ENCODE peak calls at places on chromosomes 2 and 18, in ten cellular contexts. One of them, this sample, is unnamed.

GRCh38 chr2:144948205-144948855 is 428.4 kb upstream of the ZEB2 start:
- DNase-seq in fibroblast of mammary gland: no peak
- DNase-seq in fibroblast of the aortic adventitia: no peak
- DNase-seq in left ventricle myocardium inferior: no peak
- DNase-seq in endothelial cell of umbilical vein: no peak
- DNase-seq in spleen: no peak
- DNase-seq in Peyer's patch: no peak
- DNase-seq in GM06990: no peak
- DNase-seq in adrenal gland: no peak
- DNase-seq in MCF 10A: no peak
- DNase-seq in this sample: no peak

GRCh38 chr2:200127852-200128251 is 172.5 kb downstream of the MAIP1 start:
- DNase-seq in fibroblast of mammary gland: peak
- DNase-seq in fibroblast of the aortic adventitia: peak
- DNase-seq in left ventricle myocardium inferior: no peak
- DNase-seq in endothelial cell of umbilical vein: no peak
- DNase-seq in spleen: no peak
- DNase-seq in Peyer's patch: no peak
- DNase-seq in GM06990: no peak
- DNase-seq in adrenal gland: no peak
- DNase-seq in MCF 10A: no peak
- DNase-seq in this sample: no peak

GRCh38 chr2:96642564-96643350 is at the start of gene FER1L5:
- DNase-seq in fibroblast of mammary gland: peak
- DNase-seq in fibroblast of the aortic adventitia: peak
- DNase-seq in left ventricle myocardium inferior: no peak
- DNase-seq in endothelial cell of umbilical vein: no peak
- DNase-seq in spleen: no peak
- DNase-seq in Peyer's patch: no peak
- DNase-seq in GM06990: no peak
- DNase-seq in adrenal gland: no peak
- DNase-seq in MCF 10A: no peak
- DNase-seq in this sample: peak

GRCh38 chr18:60266558-60266957 is 106.0 kb downstream of the MC4R start:
- DNase-seq in fibroblast of mammary gland: no peak
- DNase-seq in fibroblast of the aortic adventitia: no peak
- DNase-seq in left ventricle myocardium inferior: no peak
- DNase-seq in endothelial cell of umbilical vein: no peak
- DNase-seq in spleen: no peak
- DNase-seq in Peyer's patch: no peak
- DNase-seq in GM06990: no peak
- DNase-seq in adrenal gland: no peak
- DNase-seq in MCF 10A: no peak
- DNase-seq in this sample: no peak

GRCh38 chr2:8654483-8654882 is 27.4 kb upstream of the ID2 start:
- DNase-seq in fibroblast of mammary gland: no peak
- DNase-seq in fibroblast of the aortic adventitia: no peak
- DNase-seq in left ventricle myocardium inferior: no peak
- DNase-seq in endothelial cell of umbilical vein: no peak
- DNase-seq in spleen: no peak
- DNase-seq in Peyer's patch: no peak
- DNase-seq in GM06990: no peak
- DNase-seq in adrenal gland: no peak
- DNase-seq in MCF 10A: no peak
- DNase-seq in this sample: no peak

GRCh38 chr2:17636989-17637906 is 96.8 kb downstream of the VSNL1 start:
- DNase-seq in fibroblast of mammary gland: no peak
- DNase-seq in fibroblast of the aortic adventitia: no peak
- DNase-seq in left ventricle myocardium inferior: no peak
- DNase-seq in endothelial cell of umbilical vein: no peak
- DNase-seq in spleen: no peak
- DNase-seq in Peyer's patch: no peak
- DNase-seq in GM06990: no peak
- DNase-seq in adrenal gland: peak
- DNase-seq in MCF 10A: no peak
- DNase-seq in this sample: no peak

GRCh38 chr2:39736593-39736992 is 42.5 kb downstream of the THUMPD2 start:
- DNase-seq in fibroblast of mammary gland: peak
- DNase-seq in fibroblast of the aortic adventitia: peak
- DNase-seq in left ventricle myocardium inferior: no peak
- DNase-seq in endothelial cell of umbilical vein: no peak
- DNase-seq in spleen: no peak
- DNase-seq in Peyer's patch: no peak
- DNase-seq in GM06990: no peak
- DNase-seq in adrenal gland: no peak
- DNase-seq in MCF 10A: no peak
- DNase-seq in this sample: no peak

GRCh38 chr18:45335644-45336043 is 279.6 kb upstream of the SLC14A2 start:
- DNase-seq in fibroblast of mammary gland: peak
- DNase-seq in fibroblast of the aortic adventitia: peak
- DNase-seq in left ventricle myocardium inferior: no peak
- DNase-seq in endothelial cell of umbilical vein: no peak
- DNase-seq in spleen: no peak
- DNase-seq in Peyer's patch: no peak
- DNase-seq in GM06990: no peak
- DNase-seq in adrenal gland: no peak
- DNase-seq in MCF 10A: peak
- DNase-seq in this sample: peak

GRCh38 chr18:46623541-46623940 is 33.5 kb downstream of the LOXHD1 start:
- DNase-seq in fibroblast of mammary gland: no peak
- DNase-seq in fibroblast of the aortic adventitia: no peak
- DNase-seq in left ventricle myocardium inferior: peak
- DNase-seq in endothelial cell of umbilical vein: peak
- DNase-seq in spleen: peak
- DNase-seq in Peyer's patch: peak
- DNase-seq in GM06990: peak
- DNase-seq in adrenal gland: no peak
- DNase-seq in MCF 10A: peak
- DNase-seq in this sample: peak

DNA sequence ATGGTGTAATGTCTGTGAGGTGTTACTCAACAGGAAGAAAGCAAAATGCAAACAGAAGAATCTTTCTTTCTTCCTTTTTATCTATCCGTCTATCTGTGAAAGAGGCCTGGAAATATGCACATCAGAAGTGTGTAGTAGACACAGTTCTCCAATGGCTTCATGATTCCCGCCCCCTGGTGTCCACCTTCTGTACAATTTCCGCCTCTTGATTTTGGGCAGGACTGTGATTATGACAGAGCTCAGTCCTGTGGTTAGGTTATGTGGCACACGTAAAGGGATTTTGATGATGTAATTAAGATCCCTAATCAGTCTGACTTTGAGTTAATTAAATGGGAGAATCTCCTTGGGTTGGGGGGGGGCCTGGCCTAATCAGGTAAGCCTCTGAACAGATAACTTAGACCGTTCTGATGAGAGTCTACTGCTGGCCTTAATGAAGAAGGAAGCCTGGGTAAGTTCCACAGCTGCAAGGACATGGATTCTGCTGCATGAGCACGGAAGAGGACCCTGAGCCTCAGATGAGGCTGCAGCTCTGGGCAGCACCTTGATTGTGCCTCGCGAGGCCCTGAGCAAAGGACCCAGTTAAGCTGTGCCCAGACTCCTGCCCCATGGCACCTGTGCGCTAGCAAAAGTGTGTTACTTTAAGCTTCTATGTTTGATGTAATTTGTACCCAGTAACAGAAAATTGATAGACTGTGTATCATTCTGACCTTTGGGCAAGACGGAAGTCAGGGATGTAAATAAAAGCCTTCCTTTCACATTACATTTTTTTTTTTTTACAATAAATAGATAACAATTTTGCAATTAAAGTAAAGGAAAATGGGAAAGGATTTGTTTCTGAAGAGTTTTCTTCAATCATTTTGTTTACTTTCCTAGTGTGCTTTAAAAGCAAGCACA is 11.3 kb upstream of the KCNF1 start:
- DNase-seq in fibroblast of mammary gland: no peak
- DNase-seq in fibroblast of the aortic adventitia: no peak
- DNase-seq in left ventricle myocardium inferior: no peak
- DNase-seq in endothelial cell of umbilical vein: no peak
- DNase-seq in spleen: no peak
- DNase-seq in Peyer's patch: no peak
- DNase-seq in GM06990: no peak
- DNase-seq in adrenal gland: no peak
- DNase-seq in MCF 10A: peak
- DNase-seq in this sample: peak
- TF ChIP-seq CTCF in fibroblast of mammary gland: peak
- TF ChIP-seq CTCF in fibroblast of the aortic adventitia: no peak
- TF ChIP-seq CTCF in left ventricle myocardium inferior: no peak
- TF ChIP-seq CTCF in endothelial cell of umbilical vein: no peak
- TF ChIP-seq CTCF in spleen: peak
- TF ChIP-seq CTCF in Peyer's patch: no peak
- TF ChIP-seq CTCF in GM06990: peak
- TF ChIP-seq CTCF in adrenal gland: no peak
- TF ChIP-seq CTCF in MCF 10A: peak
- TF ChIP-seq CTCF in this sample: peak

GRCh38 chr2:102850888-102851287 is 89.1 kb downstream of the TMEM182 start:
- DNase-seq in fibroblast of mammary gland: no peak
- DNase-seq in fibroblast of the aortic adventitia: no peak
- DNase-seq in left ventricle myocardium inferior: no peak
- DNase-seq in endothelial cell of umbilical vein: no peak
- DNase-seq in spleen: no peak
- DNase-seq in Peyer's patch: no peak
- DNase-seq in GM06990: no peak
- DNase-seq in adrenal gland: no peak
- DNase-seq in MCF 10A: no peak
- DNase-seq in this sample: no peak

GRCh38 chr2:102844911-102845310 is 83.1 kb downstream of the TMEM182 start:
- DNase-seq in fibroblast of mammary gland: no peak
- DNase-seq in fibroblast of the aortic adventitia: no peak
- DNase-seq in left ventricle myocardium inferior: no peak
- DNase-seq in endothelial cell of umbilical vein: no peak
- DNase-seq in spleen: no peak
- DNase-seq in Peyer's patch: no peak
- DNase-seq in GM06990: no peak
- DNase-seq in adrenal gland: no peak
- DNase-seq in MCF 10A: no peak
- DNase-seq in this sample: no peak

GRCh38 chr2:102843759-102844443 is 82.1 kb downstream of the TMEM182 start:
- DNase-seq in fibroblast of mammary gland: no peak
- DNase-seq in fibroblast of the aortic adventitia: no peak
- DNase-seq in left ventricle myocardium inferior: no peak
- DNase-seq in endothelial cell of umbilical vein: no peak
- DNase-seq in spleen: no peak
- DNase-seq in Peyer's patch: no peak
- DNase-seq in GM06990: no peak
- DNase-seq in adrenal gland: no peak
- DNase-seq in MCF 10A: no peak
- DNase-seq in this sample: no peak

DNA sequence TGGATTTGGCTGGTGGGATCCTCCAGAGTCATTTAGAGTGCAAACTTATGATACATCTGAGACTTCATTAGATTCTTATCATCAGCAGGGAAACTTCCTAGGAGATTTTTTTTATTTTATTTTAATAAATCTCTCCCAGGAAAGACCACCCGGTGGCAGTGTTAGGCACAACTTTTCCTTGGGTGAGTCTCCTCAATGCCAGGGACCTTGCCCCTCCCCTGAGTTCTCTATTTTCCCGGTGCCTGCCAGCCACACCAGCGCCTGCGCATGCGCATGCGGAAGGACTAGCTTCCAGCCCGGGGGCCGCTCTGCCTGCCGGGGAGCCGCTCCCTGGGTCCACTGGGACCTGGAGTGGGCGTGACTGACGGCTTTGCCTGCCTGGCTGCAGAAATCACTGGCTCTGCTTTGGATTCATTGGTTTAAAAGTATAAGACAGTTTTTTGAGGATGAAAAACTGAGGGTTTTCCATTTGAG is 86.6 kb downstream of the TMEM182 start:
- DNase-seq in fibroblast of mammary gland: peak
- DNase-seq in fibroblast of the aortic adventitia: peak
- DNase-seq in left ventricle myocardium inferior: peak
- DNase-seq in endothelial cell of umbilical vein: peak
- DNase-seq in spleen: peak
- DNase-seq in Peyer's patch: no peak
- DNase-seq in GM06990: no peak
- DNase-seq in adrenal gland: peak
- DNase-seq in MCF 10A: peak
- DNase-seq in this sample: peak
- TF ChIP-seq CTCF in fibroblast of mammary gland: no peak
- TF ChIP-seq CTCF in fibroblast of the aortic adventitia: no peak
- TF ChIP-seq CTCF in left ventricle myocardium inferior: no peak
- TF ChIP-seq CTCF in endothelial cell of umbilical vein: no peak
- TF ChIP-seq CTCF in spleen: no peak
- TF ChIP-seq CTCF in Peyer's patch: no peak
- TF ChIP-seq CTCF in GM06990: no peak
- TF ChIP-seq CTCF in adrenal gland: no peak
- TF ChIP-seq CTCF in MCF 10A: peak
- TF ChIP-seq CTCF in this sample: no peak

GRCh38 chr2:101748000-101748399 is 50.5 kb downstream of the MAP4K4 start:
- DNase-seq in fibroblast of mammary gland: no peak
- DNase-seq in fibroblast of the aortic adventitia: no peak
- DNase-seq in left ventricle myocardium inferior: no peak
- DNase-seq in endothelial cell of umbilical vein: no peak
- DNase-seq in spleen: no peak
- DNase-seq in Peyer's patch: no peak
- DNase-seq in GM06990: no peak
- DNase-seq in adrenal gland: no peak
- DNase-seq in MCF 10A: no peak
- DNase-seq in this sample: no peak
- TF ChIP-seq CTCF in fibroblast of mammary gland: no peak
- TF ChIP-seq CTCF in fibroblast of the aortic adventitia: no peak
- TF ChIP-seq CTCF in left ventricle myocardium inferior: no peak
- TF ChIP-seq CTCF in endothelial cell of umbilical vein: no peak
- TF ChIP-seq CTCF in spleen: no peak
- TF ChIP-seq CTCF in Peyer's patch: no peak
- TF ChIP-seq CTCF in GM06990: no peak
- TF ChIP-seq CTCF in adrenal gland: no peak
- TF ChIP-seq CTCF in MCF 10A: no peak
- TF ChIP-seq CTCF in this sample: no peak

GRCh38 chr2:29317801-29318485 is 202.7 kb downstream of the CLIP4 start:
- DNase-seq in fibroblast of mammary gland: no peak
- DNase-seq in fibroblast of the aortic adventitia: no peak
- DNase-seq in left ventricle myocardium inferior: no peak
- DNase-seq in endothelial cell of umbilical vein: no peak
- DNase-seq in spleen: no peak
- DNase-seq in Peyer's patch: no peak
- DNase-seq in GM06990: no peak
- DNase-seq in adrenal gland: no peak
- DNase-seq in MCF 10A: no peak
- DNase-seq in this sample: peak

GRCh38 chr2:29311458-29311857 is 196.2 kb downstream of the CLIP4 start:
- DNase-seq in fibroblast of mammary gland: no peak
- DNase-seq in fibroblast of the aortic adventitia: no peak
- DNase-seq in left ventricle myocardium inferior: no peak
- DNase-seq in endothelial cell of umbilical vein: no peak
- DNase-seq in spleen: no peak
- DNase-seq in Peyer's patch: no peak
- DNase-seq in GM06990: no peak
- DNase-seq in adrenal gland: no peak
- DNase-seq in MCF 10A: no peak
- DNase-seq in this sample: no peak

GRCh38 chr2:29317077-29317517 is 201.9 kb downstream of the CLIP4 start:
- DNase-seq in fibroblast of mammary gland: peak
- DNase-seq in fibroblast of the aortic adventitia: peak
- DNase-seq in left ventricle myocardium inferior: no peak
- DNase-seq in endothelial cell of umbilical vein: no peak
- DNase-seq in spleen: no peak
- DNase-seq in Peyer's patch: no peak
- DNase-seq in GM06990: peak
- DNase-seq in adrenal gland: peak
- DNase-seq in MCF 10A: peak
- DNase-seq in this sample: peak

GRCh38 chr2:29310665-29311348 is 195.6 kb downstream of the CLIP4 start:
- DNase-seq in fibroblast of mammary gland: no peak
- DNase-seq in fibroblast of the aortic adventitia: no peak
- DNase-seq in left ventricle myocardium inferior: no peak
- DNase-seq in endothelial cell of umbilical vein: no peak
- DNase-seq in spleen: no peak
- DNase-seq in Peyer's patch: no peak
- DNase-seq in GM06990: no peak
- DNase-seq in adrenal gland: no peak
- DNase-seq in MCF 10A: no peak
- DNase-seq in this sample: no peak

GRCh38 chr2:29314816-29315571 is 199.8 kb downstream of the CLIP4 start:
- DNase-seq in fibroblast of mammary gland: no peak
- DNase-seq in fibroblast of the aortic adventitia: no peak
- DNase-seq in left ventricle myocardium inferior: no peak
- DNase-seq in endothelial cell of umbilical vein: no peak
- DNase-seq in spleen: peak
- DNase-seq in Peyer's patch: peak
- DNase-seq in GM06990: peak
- DNase-seq in adrenal gland: no peak
- DNase-seq in MCF 10A: no peak
- DNase-seq in this sample: peak
- TF ChIP-seq CTCF in fibroblast of mammary gland: no peak
- TF ChIP-seq CTCF in fibroblast of the aortic adventitia: no peak
- TF ChIP-seq CTCF in left ventricle myocardium inferior: no peak
- TF ChIP-seq CTCF in endothelial cell of umbilical vein: no peak
- TF ChIP-seq CTCF in spleen: no peak
- TF ChIP-seq CTCF in Peyer's patch: no peak
- TF ChIP-seq CTCF in GM06990: peak
- TF ChIP-seq CTCF in adrenal gland: peak
- TF ChIP-seq CTCF in MCF 10A: no peak
- TF ChIP-seq CTCF in this sample: peak